ENCODE peak calls at places on chromosomes 13 and 19, in nine cellular contexts. G, L, I, U, E, T, X, F and H are unnamed samples.

GRCh38 chr13:50094615-50095293 is 79.5 kb downstream of the KCNRG start:
- DNase-seq in G (no peak), I (no peak), E (no peak), U (no peak), T (no peak), F (no peak), L (no peak), X (no peak), H (no peak)

GRCh38 chr19:49222011-49222410 is 64.4 kb downstream of the TRPM4 start:
- DNase-seq in T (no peak), G (no peak), E (no peak), F (no peak), I (no peak), L (no peak), U (no peak), X (no peak), H (no peak)

GRCh38 chr13:45851171-45851889 is at the start of gene SIAH3:
- DNase-seq in X (no peak), L (no peak), F (no peak), T (no peak), G (peak), I (peak), E (no peak), U (peak), H (peak)

GRCh38 chr19:11199517-11199916 is 2.2 kb upstream of the KANK2 start:
- DNase-seq in L (no peak), E (no peak), X (no peak), U (no peak), F (no peak), T (no peak), G (no peak), I (no peak), H (no peak)

GRCh38 chr13:94968040-94968756 is 255.9 kb upstream of the SOX21 start:
- DNase-seq in I (no peak), F (no peak), U (peak), X (no peak), T (peak), L (no peak), E (no peak), G (peak), H (peak)

GRCh38 chr13:40974460-40975407 is 44.4 kb downstream of the ELF1 start:
- DNase-seq in L (no peak), F (no peak), I (peak), G (no peak), U (peak), X (no peak), T (peak), E (no peak), H (no peak)

GRCh38 chr19:56671613-56671994 is at the start of gene ZNF835:
- DNase-seq in U (peak), L (peak), G (peak), F (peak), E (peak), X (peak), T (peak), I (no peak), H (peak)

GRCh38 chr13:59182241-59182640 is 981.5 kb downstream of the DIAPH3 start:
- DNase-seq in X (no peak), I (no peak), T (no peak), G (no peak), U (no peak), L (no peak), F (no peak), E (no peak), H (no peak)

GRCh38 chr13:83536941-83537340 is 345.3 kb downstream of the SLITRK1 start:
- DNase-seq in X (no peak), G (no peak), T (no peak), E (no peak), I (no peak), U (no peak), L (no peak), F (no peak), H (no peak)

GRCh38 chr13:28744091-28744536 is 25.3 kb upstream of the SLC46A3 start:
- DNase-seq in T (peak), X (no peak), G (no peak), F (no peak), E (no peak), L (no peak), U (peak), I (peak), H (no peak)

GRCh38 chr13:83151308-83151660 is 731.0 kb downstream of the SLITRK1 start:
- DNase-seq in X (no peak), I (peak), F (no peak), E (no peak), U (no peak), G (no peak), T (no peak), L (no peak), H (no peak)

GRCh38 chr13:107650081-107650701 is 565.1 kb downstream of the LIG4 start:
- DNase-seq in F (no peak), E (no peak), U (peak), X (peak), G (peak), L (no peak), T (peak), I (peak), H (peak)

GRCh38 chr13:40176242-40176641 is 490.2 kb downstream of the FOXO1 start:
- DNase-seq in E (no peak), L (no peak), I (no peak), X (no peak), F (no peak), T (no peak), G (no peak), U (no peak), H (no peak)

GRCh38 chr19:41646589-41647204 is 19.8 kb upstream of the CEACAM4 start:
- DNase-seq in I (peak), X (peak), F (no peak), E (no peak), G (no peak), U (no peak), T (peak), L (no peak), H (no peak)

GRCh38 chr19:53906211-53907192 is 2.6 kb upstream of the CACNG7 start:
- DNase-seq in G (peak), X (peak), U (peak), E (no peak), T (peak), L (peak), F (peak), I (no peak), H (peak)

GRCh38 chr13:84651288-84651687 is 769.0 kb upstream of the SLITRK1 start:
- DNase-seq in E (no peak), I (peak), U (no peak), F (no peak), X (no peak), L (no peak), G (no peak), T (no peak), H (no peak)

GRCh38 chr19:3881272-3882040 is 971 bp downstream of the ATCAY start:
- DNase-seq in E (no peak), U (no peak), F (no peak), L (no peak), X (no peak), T (no peak), G (peak), I (no peak), H (no peak)

GRCh38 chr13:24473646-24474045 is 38.9 kb downstream of the PARP4 start:
- DNase-seq in T (no peak), X (no peak), I (no peak), U (no peak), E (no peak), F (no peak), G (no peak), L (no peak), H (no peak)

GRCh38 chr13:109309625-109310363 is 476.6 kb downstream of the IRS2 start:
- DNase-seq in X (no peak), I (no peak), E (no peak), G (no peak), L (no peak), F (no peak), U (no peak), T (no peak), H (no peak)

GRCh38 chr13:110329798-110330461 is 22.8 kb downstream of the COL4A2 start:
- DNase-seq in G (no peak), T (peak), E (no peak), I (no peak), X (no peak), F (no peak), U (no peak), L (no peak), H (no peak)

GRCh38 chr19:1747285-1748114 is 5.8 kb upstream of the ONECUT3 start:
- DNase-seq in T (peak), X (peak), I (peak), U (no peak), F (no peak), E (peak), G (no peak), L (no peak), H (no peak)

GRCh38 chr19:35995655-35995993 is 636 bp downstream of the SDHAF1 start:
- DNase-seq in I (peak), T (peak), L (no peak), E (no peak), G (no peak), F (no peak), X (peak), U (no peak), H (no peak)

GRCh38 chr19:18763674-18764590 is 27.2 kb downstream of the COMP start:
- DNase-seq in G (no peak), U (no peak), L (no peak), I (peak), F (no peak), E (no peak), T (peak), X (no peak), H (no peak)

GRCh38 chr19:10855879-10856522 is 7.8 kb downstream of the C19orf38 start:
- DNase-seq in X (no peak), L (no peak), T (no peak), G (no peak), I (no peak), F (no peak), E (no peak), U (no peak), H (no peak)

GRCh38 chr13:87052731-87053130 is 618.4 kb upstream of the SLITRK5 start:
- DNase-seq in L (no peak), X (no peak), G (no peak), I (peak), E (no peak), T (no peak), U (no peak), F (no peak), H (no peak)

GRCh38 chr19:8585894-8586750 is 8.9 kb upstream of the MYO1F start:
- DNase-seq in X (peak), F (peak), I (peak), L (peak), T (peak), E (no peak), G (no peak), U (no peak), H (no peak)

GRCh38 chr13:73767747-73768315 is 366.4 kb downstream of the KLF12 start:
- DNase-seq in X (no peak), F (no peak), E (no peak), T (peak), U (no peak), I (no peak), G (no peak), L (no peak), H (peak)

GRCh38 chr13:78046349-78046748 is 127.7 kb upstream of the EDNRB start:
- DNase-seq in G (no peak), L (no peak), E (no peak), F (no peak), T (no peak), I (no peak), X (no peak), U (no peak), H (no peak)

GRCh38 chr19:39428309-39429112 is 7.2 kb downstream of the RPS16 start:
- DNase-seq in X (peak), F (no peak), U (no peak), L (no peak), T (peak), I (peak), G (no peak), E (no peak), H (no peak)

GRCh38 chr13:29569253-29570057 is 26.0 kb downstream of the SLC7A1 start:
- DNase-seq in E (no peak), I (peak), U (no peak), L (no peak), T (no peak), X (no peak), G (no peak), F (no peak), H (no peak)

GRCh38 chr19:38664503-38665211 is 17.2 kb downstream of the ACTN4 start:
- DNase-seq in G (no peak), E (no peak), X (peak), T (no peak), I (no peak), U (no peak), F (no peak), L (no peak), H (no peak)

GRCh38 chr13:113746143-113746525 is 12.9 kb upstream of the TMEM255B start:
- DNase-seq in E (no peak), L (no peak), I (no peak), X (no peak), G (no peak), U (no peak), F (no peak), T (no peak), H (no peak)

GRCh38 chr19:3518669-3519068 is 12.6 kb downstream of the FZR1 start:
- DNase-seq in G (no peak), I (no peak), F (no peak), T (no peak), X (no peak), E (no peak), L (no peak), U (no peak), H (no peak)

GRCh38 chr13:101763191-101763590 is 310.7 kb downstream of the ITGBL1 start:
- DNase-seq in F (no peak), G (no peak), T (no peak), X (no peak), E (no peak), U (no peak), I (no peak), L (no peak), H (no peak)

GRCh38 chr19:41995959-41996797 is 2.1 kb upstream of the ATP1A3 start:
- DNase-seq in U (peak), E (no peak), G (peak), X (peak), F (no peak), L (no peak), I (no peak), T (no peak), H (peak)

GRCh38 chr19:45781282-45782161 is 768 bp downstream of the DMPK start:
- DNase-seq in L (no peak), U (no peak), G (no peak), I (no peak), F (no peak), E (no peak), X (no peak), T (peak), H (no peak)

GRCh38 chr19:47156861-47157454 is 26.3 kb downstream of the SAE1 start:
- DNase-seq in F (no peak), U (no peak), E (no peak), X (no peak), G (no peak), T (no peak), L (no peak), I (peak), H (no peak)

GRCh38 chr13:87259479-87260083 is 411.6 kb upstream of the SLITRK5 start:
- DNase-seq in F (no peak), I (peak), G (no peak), L (no peak), U (no peak), E (no peak), T (peak), X (no peak), H (no peak)

GRCh38 chr13:102825400-102825799 is 20.4 kb upstream of the ERCC5 start:
- DNase-seq in U (no peak), X (no peak), T (no peak), E (no peak), I (no peak), F (no peak), G (no peak), L (no peak), H (no peak)